ENCODE peak calls at places on chromosomes 11 and 22, in five cellular contexts. U is SK-N-SH, N is IMR-90, E is GM12878, W is K562. D is an unnamed sample. For H3K4me1, the result is how much of the 10 kb centered on the place peaks cover.

GRCh38 chr22:24424001-24424900 is 3.1 kb upstream of the ADORA2A start:
- DNase-seq in E (no peak), N (no peak), W (no peak), U (no peak), D (no peak)

GRCh38 chr22:25351631-25352293 is 132.3 kb downstream of the CRYBB2 start:
- DNase-seq in U (no peak), W (no peak), N (no peak), E (no peak), D (no peak)

GRCh38 chr22:37464181-37464580 is 22.0 kb downstream of the MFNG start:
- DNase-seq in N (no peak), U (peak), E (peak), W (no peak), D (no peak)

GRCh38 chr11:70729949-70730348 is 331.6 kb downstream of the CTTN start:
- DNase-seq in E (no peak), U (no peak), N (no peak), W (no peak), D (no peak)

GRCh38 chr22:31046591-31047226 is 34.4 kb upstream of the SMTN start:
- DNase-seq in U (peak), E (no peak), W (peak), N (peak), D (peak)

GRCh38 chr11:72753341-72754148 is 1.3 kb upstream of the ARAP1 start:
- DNase-seq in N (no peak), W (no peak), E (no peak), U (no peak), D (peak)

GRCh38 chr11:61384271-61385242 is 7.8 kb upstream of the TMEM216 start:
- DNase-seq in N (peak), W (peak), E (no peak), U (no peak), D (peak)

GRCh38 chr22:39444937-39445465 is 11.8 kb upstream of the MGAT3 start:
- DNase-seq in W (no peak), U (no peak), N (no peak), E (no peak), D (no peak)

GRCh38 chr11:11580831-11581492 is 40.8 kb downstream of the GALNT18 start:
- DNase-seq in U (peak), W (no peak), E (no peak), N (no peak), D (no peak)

GRCh38 chr11:13429836-13430235 is 33.2 kb downstream of the BTBD10 start:
- DNase-seq in N (no peak), E (no peak), W (no peak), U (no peak), D (no peak)

GRCh38 chr11:17066691-17067090 is 10.8 kb downstream of the RPS13 start:
- DNase-seq in U (no peak), W (no peak), N (no peak), E (no peak), D (no peak)

GRCh38 chr11:113991718-113992458 is 17.0 kb downstream of the HTR3A start:
- DNase-seq in U (peak), E (no peak), N (no peak), W (no peak), D (no peak)

GRCh38 chr11:78019808-78020207 is 3.3 kb downstream of the KCTD14 start:
- DNase-seq in U (no peak), W (no peak), E (no peak), N (peak), D (peak)
- TF ChIP-seq MXI1 in U (no peak), W (no peak), E (no peak), N (no peak), D (no peak)

DNA sequence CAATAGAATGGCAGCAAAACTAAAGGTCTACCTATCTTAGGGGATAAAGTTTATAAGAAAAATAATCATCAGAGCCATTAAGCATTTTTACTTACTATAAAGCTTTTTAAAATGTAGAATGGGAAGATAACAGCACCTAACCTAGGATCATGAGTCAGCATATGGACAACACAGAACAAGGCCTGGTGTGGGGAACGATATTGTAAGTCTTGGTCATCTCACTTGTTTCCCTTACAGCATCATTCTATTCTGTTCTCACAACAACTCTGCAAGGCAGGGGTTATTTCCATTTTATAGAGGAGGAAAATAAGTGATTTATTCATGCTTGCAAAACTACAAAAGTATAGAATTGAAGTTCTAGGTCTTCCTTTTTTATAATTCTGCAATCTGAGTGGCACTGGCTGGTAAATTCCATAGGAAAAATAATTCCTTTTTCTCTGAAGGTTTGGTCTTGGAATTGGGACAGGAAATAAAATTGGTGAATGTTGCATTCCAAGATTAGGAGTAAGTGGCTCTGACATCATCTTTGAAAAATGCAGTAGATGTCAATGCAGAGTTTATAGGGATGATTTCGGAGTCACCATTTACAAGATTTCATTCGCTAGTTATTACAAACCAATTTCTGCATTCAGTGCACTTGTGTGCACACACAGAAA is 423.0 kb downstream of the DYNC2H1 start:
- DNase-seq in E (no peak), W (no peak), U (no peak), N (peak), D (no peak)
- H3K4me1 ChIP-seq in E (under half), W (under half), U (half or more), N (under half), D (under half)

GRCh38 chr11:9760180-9760550 is 96.3 kb downstream of the SWAP70 start:
- DNase-seq in U (no peak), N (peak), E (no peak), W (no peak), D (no peak)

GRCh38 chr11:9759519-9760179 is 95.8 kb downstream of the SWAP70 start:
- DNase-seq in U (peak), E (peak), N (peak), W (peak), D (peak)

GRCh38 chr11:9756878-9757277 is 93.0 kb downstream of the SWAP70 start:
- DNase-seq in U (no peak), E (no peak), N (no peak), W (no peak), D (no peak)

GRCh38 chr11:9757809-9758675 is 94.2 kb downstream of the SWAP70 start:
- DNase-seq in U (peak), W (peak), E (no peak), N (peak), D (peak)

GRCh38 chr11:9758676-9759518 is 95.0 kb downstream of the SWAP70 start:
- DNase-seq in E (no peak), N (peak), U (peak), W (peak), D (peak)
- TF ChIP-seq MXI1 in E (no peak), N (no peak), U (peak), W (no peak), D (no peak)

DNA sequence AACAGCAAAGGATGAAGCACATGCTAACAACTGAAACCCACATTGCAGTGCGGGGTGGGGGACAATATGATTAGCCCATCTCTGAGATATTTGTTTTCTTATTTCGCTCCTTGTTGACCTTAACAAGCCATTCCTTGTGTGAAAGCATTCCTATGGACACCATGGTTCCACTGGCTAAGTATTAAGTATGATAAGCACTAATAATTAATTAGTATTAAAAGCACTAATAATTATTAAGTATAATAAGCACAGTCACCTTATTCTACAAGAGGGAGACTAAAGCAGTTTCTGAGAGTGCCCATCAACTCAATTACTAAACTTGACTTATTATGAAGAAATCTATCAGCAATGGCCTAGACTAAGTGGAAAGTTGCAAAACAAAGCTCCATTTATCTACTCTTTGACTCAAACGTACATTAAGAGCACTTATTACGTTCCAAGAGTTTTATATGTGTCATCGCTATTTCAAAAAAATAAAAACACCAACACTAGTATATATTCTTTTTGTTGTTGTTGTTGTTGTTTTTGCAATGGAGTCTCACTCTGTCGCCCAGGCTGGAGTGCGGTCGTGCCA is 65.3 kb downstream of the RBFOX2 start:
- DNase-seq in W (no peak), E (no peak), U (no peak), N (no peak), D (no peak)
- H3K4me1 ChIP-seq in W (under half), E (under half), U (half or more), N (under half), D (under half)

GRCh38 chr11:134949121-134949591 is 537.1 kb upstream of the B3GAT1 start:
- DNase-seq in E (no peak), W (no peak), N (peak), U (no peak), D (peak)
- TF ChIP-seq MXI1 in E (no peak), W (no peak), N (no peak), U (no peak), D (no peak)